ENCODE peak calls at places on chromosomes 11 and 22, in seven cellular contexts. P, J, R, N, O, G and F are unnamed samples.

GRCh38 chr11:122742350-122742749 is 86.8 kb downstream of the UBASH3B start:
- DNase-seq in P (no peak), J (peak; percentile 24), R (no peak), N (no peak), O (no peak), G (no peak), F (no peak)

GRCh38 chr22:30159561-30160353 is 79.5 kb downstream of the HORMAD2 start:
- DNase-seq in P (no peak), J (peak; percentile 9), R (peak; percentile 10), N (no peak), O (no peak), G (no peak), F (no peak)

GRCh38 chr22:40036591-40037225 is 42.0 kb downstream of the FAM83F start:
- DNase-seq in P (peak; percentile 55), J (peak; percentile 59), R (peak; percentile 77), N (peak; percentile 13), O (peak; percentile 67), G (peak; percentile 77), F (peak; percentile 56)

GRCh38 chr22:27391092-27391770 is 410.3 kb downstream of the MN1 start:
- DNase-seq in P (no peak), J (no peak), R (no peak), N (no peak), O (no peak), G (no peak), F (no peak)

GRCh38 chr11:10499452-10500262 is 41.3 kb downstream of the RNF141 start:
- DNase-seq in P (no peak), J (no peak), R (no peak), N (no peak), O (no peak), G (no peak), F (no peak)

GRCh38 chr11:2269601-2270321 is 627 bp downstream of the ASCL2 start:
- DNase-seq in P (peak; percentile 24), J (peak; percentile 65), R (no peak), N (no peak), O (peak; percentile 44), G (peak; percentile 61), F (no peak)

GRCh38 chr11:12889243-12889642 is 119.9 kb upstream of the RASSF10 start:
- DNase-seq in P (no peak), J (no peak), R (peak; percentile 48), N (no peak), O (no peak), G (no peak), F (no peak)

GRCh38 chr11:133331031-133331430 is 201.3 kb downstream of the OPCML start:
- DNase-seq in P (no peak), J (no peak), R (no peak), N (no peak), O (no peak), G (no peak), F (no peak)

GRCh38 chr11:128375941-128376340 is 211.4 kb downstream of the ETS1 start:
- DNase-seq in P (no peak), J (peak; percentile 4), R (no peak), N (no peak), O (no peak), G (no peak), F (no peak)

GRCh38 chr11:18203723-18204122 is 31.1 kb downstream of the MRGPRX4 start:
- DNase-seq in P (no peak), J (peak; percentile 37), R (peak; percentile 18), N (no peak), O (peak; percentile 26), G (no peak), F (no peak)